ENCODE peak calls at places on chromosome 11, in nine cellular contexts. A is heart left ventricle, Y is tibial artery, X is A549, J is transverse colon, F is epithelial cell of esophagus, B is astrocyte of the spinal cord, M is left ventricle myocardium inferior, K is mesendoderm. W is an unnamed sample.

GRCh38 chr11:69218946-69219720 is 63.4 kb downstream of the SMIM38 start:
- DNase-seq in M (no peak), X (no peak), B (no peak), A (no peak), J (no peak), K (no peak), F (no peak), Y (peak; percentile 2), W (peak; percentile 68)

GRCh38 chr11:114290503-114291239 is 5.5 kb upstream of the NNMT start:
- DNase-seq in F (no peak), A (no peak), B (peak; percentile 52), M (no peak), Y (no peak), K (no peak), J (no peak), X (no peak), W (no peak)

GRCh38 chr11:8056810-8057463 is 24.1 kb upstream of the TUB start:
- DNase-seq in M (no peak), F (peak; percentile 52), X (no peak), K (no peak), B (no peak), A (peak; percentile 69), J (peak; percentile 39), Y (peak; percentile 85), W (peak; percentile 92)

GRCh38 chr11:65573391-65574146 is 1.2 kb downstream of the FAM89B start:
- DNase-seq in M (no peak), Y (no peak), K (no peak), B (no peak), F (peak; percentile 33), J (peak; percentile 49), X (no peak), A (peak; percentile 51), W (no peak)

GRCh38 chr11:12717851-12718291 is 43.6 kb downstream of the TEAD1 start:
- DNase-seq in X (no peak), F (no peak), B (no peak), Y (no peak), J (no peak), K (no peak), M (no peak), A (no peak), W (peak; percentile 65)

GRCh38 chr11:8233691-8234424 is 29.8 kb downstream of the LMO1 start:
- DNase-seq in Y (no peak), M (no peak), X (peak; percentile 78), F (peak; percentile 78), K (peak; percentile 28), A (peak; percentile 47), B (peak; percentile 17), J (no peak), W (no peak)

GRCh38 chr11:17610402-17610894 is 63.4 kb downstream of the OTOG start:
- DNase-seq in J (no peak), K (no peak), B (no peak), A (peak; percentile 21), Y (no peak), F (no peak), X (no peak), M (no peak), W (no peak)

GRCh38 chr11:48088682-48089050 is 108.3 kb downstream of the PTPRJ start:
- DNase-seq in X (no peak), A (no peak), Y (no peak), F (no peak), J (no peak), K (no peak), M (no peak), B (peak; percentile 81), W (no peak)

GRCh38 chr11:2262301-2263011 is 7.9 kb downstream of the ASCL2 start:
- DNase-seq in X (no peak), B (no peak), J (no peak), M (no peak), A (no peak), F (no peak), K (no peak), Y (no peak), W (no peak)

GRCh38 chr11:69298778-69299461 is 5.0 kb downstream of the MYEOV start:
- DNase-seq in M (no peak), B (peak; percentile 29), F (no peak), X (no peak), J (no peak), K (no peak), A (no peak), Y (no peak), W (no peak)

GRCh38 chr11:21975242-21975641 is 217.6 kb upstream of the ANO5 start:
- DNase-seq in F (no peak), M (no peak), X (no peak), A (no peak), J (no peak), K (peak; percentile 65), B (no peak), Y (no peak), W (no peak)

GRCh38 chr11:26901162-26901561 is 92.8 kb upstream of the FIBIN start:
- DNase-seq in X (no peak), M (no peak), A (no peak), F (no peak), B (peak; percentile 68), K (no peak), Y (peak; percentile 23), J (no peak), W (no peak)

GRCh38 chr11:19437760-19438159 is 197.0 kb upstream of the E2F8 start:
- DNase-seq in B (peak; percentile 82), J (no peak), A (no peak), Y (no peak), F (peak; percentile 83), X (peak; percentile 31), M (no peak), K (no peak), W (no peak)

GRCh38 chr11:122731500-122731913 is 76.0 kb downstream of the UBASH3B start:
- DNase-seq in X (peak; percentile 55), Y (no peak), F (no peak), M (no peak), B (peak; percentile 81), K (no peak), A (no peak), J (no peak), W (no peak)

GRCh38 chr11:24588075-24588474 is 91.2 kb downstream of the LUZP2 start:
- DNase-seq in M (no peak), Y (no peak), B (peak; percentile 71), K (no peak), X (no peak), A (no peak), J (no peak), F (peak; percentile 65), W (no peak)

GRCh38 chr11:129852125-129852740 is 36.6 kb downstream of the TMEM45B start:
- DNase-seq in F (peak; percentile 64), M (no peak), J (no peak), K (no peak), B (no peak), Y (no peak), X (no peak), A (no peak), W (no peak)

GRCh38 chr11:69530278-69531070 is 49.0 kb downstream of the LINC01488 start:
- DNase-seq in B (no peak), K (no peak), J (no peak), X (no peak), F (no peak), M (no peak), A (no peak), Y (peak; percentile 28), W (peak; percentile 82)

GRCh38 chr11:123543796-123544195 is 110.6 kb downstream of the SCN3B start:
- DNase-seq in F (peak; percentile 84), A (no peak), M (no peak), K (no peak), J (no peak), Y (no peak), B (peak; percentile 75), X (no peak), W (no peak)

GRCh38 chr11:3823303-3823702 is 14.9 kb downstream of the PGAP2 start:
- DNase-seq in B (peak; percentile 76), Y (no peak), A (peak; percentile 19), K (no peak), M (no peak), F (peak; percentile 43), X (no peak), J (no peak), W (no peak)

GRCh38 chr11:102148059-102148458 is 37.8 kb downstream of the YAP1 start:
- DNase-seq in J (no peak), Y (no peak), K (no peak), A (no peak), F (no peak), X (no peak), M (no peak), B (no peak), W (no peak)
- H3K4me3 ChIP-seq in J (no peak overlapping the region), Y (no peak overlapping the region), K (no peak overlapping the region), A (no peak overlapping the region), F (no peak overlapping the region), X (no peak overlapping the region), M (no peak overlapping the region), B (no peak overlapping the region), W (no peak overlapping the region)

GRCh38 chr11:10806206-10806605 is 2.5 kb downstream of the EIF4G2 start:
- DNase-seq in J (no peak), X (no peak), F (no peak), M (no peak), K (no peak), A (no peak), B (no peak), Y (no peak), W (no peak)
- H3K4me3 ChIP-seq in J (no peak overlapping the region), X (peak overlapping the region; percentile 97), F (peak overlapping the region; percentile 97), M (peak overlapping the region; percentile 98), K (no peak overlapping the region), A (peak overlapping the region; percentile 98), B (no peak overlapping the region), Y (no peak overlapping the region), W (no peak overlapping the region)

GRCh38 chr11:111429066-111429506 is 50.0 kb upstream of the POU2AF1 start:
- DNase-seq in A (peak; percentile 42), B (peak; percentile 36), X (no peak), M (peak; percentile 26), J (peak; percentile 77), Y (peak; percentile 77), K (peak; percentile 71), F (peak; percentile 60), W (peak; percentile 76)

GRCh38 chr11:111427471-111427912 is 48.4 kb upstream of the POU2AF1 start:
- DNase-seq in K (no peak), Y (no peak), M (no peak), X (no peak), F (peak; percentile 27), A (no peak), J (no peak), B (no peak), W (no peak)

GRCh38 chr11:111428113-111428876 is 49.2 kb upstream of the POU2AF1 start:
- DNase-seq in X (no peak), K (no peak), J (no peak), Y (no peak), F (no peak), A (no peak), B (no peak), M (no peak), W (peak; percentile 64)

GRCh38 chr11:111423250-111423615 is 44.2 kb upstream of the POU2AF1 start:
- DNase-seq in Y (no peak), K (no peak), B (no peak), J (no peak), M (no peak), X (no peak), A (no peak), F (no peak), W (no peak)

GRCh38 chr11:111426615-111427014 is 47.5 kb upstream of the POU2AF1 start:
- DNase-seq in Y (no peak), A (no peak), M (no peak), J (no peak), K (no peak), F (peak; percentile 91), B (no peak), X (no peak), W (peak; percentile 85)
- H3K4me3 ChIP-seq in Y (no peak overlapping the region), A (no peak overlapping the region), M (no peak overlapping the region), J (no peak overlapping the region), K (no peak overlapping the region), F (no peak overlapping the region), B (no peak overlapping the region), X (no peak overlapping the region), W (no peak overlapping the region)

GRCh38 chr11:76628408-76628947 is 42.1 kb downstream of the LRRC32 start:
- DNase-seq in F (no peak), K (no peak), B (no peak), A (no peak), X (no peak), M (no peak), J (no peak), Y (no peak), W (peak; percentile 58)
- H3K4me3 ChIP-seq in F (no peak overlapping the region), K (no peak overlapping the region), B (no peak overlapping the region), A (no peak overlapping the region), X (no peak overlapping the region), M (no peak overlapping the region), J (no peak overlapping the region), Y (no peak overlapping the region), W (no peak overlapping the region)